ENCODE peak calls at places on chromosomes 6 and 20, in five cellular contexts. V, A, I, Z and K are unnamed samples.
A peak's percentile ranks its signal among the peaks of the same experiment; 100 is the strongest.

GRCh38 chr20:14337400-14338171 is at the start of gene FLRT3:
- DNase-seq in A (peak; percentile 97), I (peak; percentile 72), V (peak; percentile 96), Z (peak; percentile 97), K (peak; percentile 79)

GRCh38 chr20:24632581-24632980 is 163.2 kb downstream of the SYNDIG1 start:
- DNase-seq in V (no peak), A (no peak), Z (no peak), I (no peak), K (no peak)

GRCh38 chr6:89339565-89339964 is 13.0 kb downstream of the UBE2J1 start:
- DNase-seq in Z (no peak), V (no peak), A (no peak), I (no peak), K (no peak)

GRCh38 chr20:63080811-63081210 is 74.0 kb upstream of the BHLHE23 start:
- DNase-seq in I (no peak), A (no peak), Z (no peak), V (no peak), K (no peak)

GRCh38 chr20:5614506-5614905 is 135.7 kb upstream of the SHLD1 start:
- DNase-seq in A (no peak), Z (no peak), V (no peak), I (no peak), K (no peak)

GRCh38 chr6:149990672-149991402 is 27.1 kb downstream of the ULBP1 start:
- DNase-seq in A (no peak), Z (no peak), I (no peak), V (no peak), K (no peak)

GRCh38 chr6:37699138-37699766 is 1.6 kb upstream of the MDGA1 start:
- DNase-seq in Z (no peak), A (no peak), I (no peak), V (no peak), K (no peak)

GRCh38 chr20:62548483-62548882 is 72.7 kb upstream of the GATA5 start:
- DNase-seq in V (no peak), A (no peak), Z (no peak), I (no peak), K (no peak)

GRCh38 chr6:105317607-105318533 is 85.0 kb downstream of the PREP start:
- DNase-seq in V (no peak), A (no peak), Z (no peak), I (no peak), K (no peak)

GRCh38 chr6:135906542-135906941 is 55.0 kb downstream of the PDE7B start:
- DNase-seq in A (no peak), V (peak; percentile 79), I (no peak), Z (no peak), K (no peak)

GRCh38 chr20:41734506-41734945 is 116.3 kb upstream of the CHD6 start:
- DNase-seq in V (peak; percentile 22), Z (peak; percentile 54), A (peak; percentile 5), I (no peak), K (no peak)

GRCh38 chr20:11671015-11671511 is 246.6 kb upstream of the BTBD3 start:
- DNase-seq in I (no peak), Z (no peak), A (no peak), V (no peak), K (no peak)

GRCh38 chr20:53967527-53967926 is 102.9 kb downstream of the BCAS1 start:
- DNase-seq in I (no peak), A (no peak), V (no peak), Z (no peak), K (no peak)

GRCh38 chr6:3592371-3592941 is 135.6 kb upstream of the SLC22A23 start:
- DNase-seq in Z (peak; percentile 95), I (no peak), V (peak; percentile 93), A (peak; percentile 55), K (no peak)

GRCh38 chr6:44161997-44162338 is 3.3 kb downstream of the CAPN11 start:
- DNase-seq in A (no peak), V (peak; percentile 67), I (no peak), Z (no peak), K (no peak)
- H3K4me3 ChIP-seq in A (no peak overlapping the region), V (no peak overlapping the region), I (no peak overlapping the region), Z (no peak overlapping the region), K (no peak overlapping the region)

GRCh38 chr20:33672426-33673114 is 1.7 kb downstream of the NECAB3 start:
- DNase-seq in A (no peak), I (no peak), V (no peak), Z (no peak), K (peak; percentile 56)
- H3K4me3 ChIP-seq in A (peak overlapping the region; percentile 63), I (peak overlapping the region; percentile 66), V (no peak overlapping the region), Z (peak overlapping the region; percentile 61), K (no peak overlapping the region)

GRCh38 chr20:51447765-51448148 is 94.8 kb downstream of the NFATC2 start:
- DNase-seq in A (no peak), V (no peak), I (no peak), Z (no peak), K (no peak)
- H3K4me3 ChIP-seq in A (no peak overlapping the region), V (no peak overlapping the region), I (no peak overlapping the region), Z (no peak overlapping the region), K (no peak overlapping the region)

GRCh38 chr6:27334141-27334540 is 22.1 kb upstream of the POM121L2 start:
- DNase-seq in V (no peak), I (no peak), A (no peak), Z (no peak), K (no peak)

GRCh38 chr6:27327023-27327742 is 15.1 kb upstream of the POM121L2 start:
- DNase-seq in Z (no peak), A (no peak), V (no peak), I (no peak), K (no peak)

GRCh38 chr6:27333642-27334040 is 21.6 kb upstream of the POM121L2 start:
- DNase-seq in A (no peak), V (no peak), Z (no peak), I (no peak), K (no peak)

DNA sequence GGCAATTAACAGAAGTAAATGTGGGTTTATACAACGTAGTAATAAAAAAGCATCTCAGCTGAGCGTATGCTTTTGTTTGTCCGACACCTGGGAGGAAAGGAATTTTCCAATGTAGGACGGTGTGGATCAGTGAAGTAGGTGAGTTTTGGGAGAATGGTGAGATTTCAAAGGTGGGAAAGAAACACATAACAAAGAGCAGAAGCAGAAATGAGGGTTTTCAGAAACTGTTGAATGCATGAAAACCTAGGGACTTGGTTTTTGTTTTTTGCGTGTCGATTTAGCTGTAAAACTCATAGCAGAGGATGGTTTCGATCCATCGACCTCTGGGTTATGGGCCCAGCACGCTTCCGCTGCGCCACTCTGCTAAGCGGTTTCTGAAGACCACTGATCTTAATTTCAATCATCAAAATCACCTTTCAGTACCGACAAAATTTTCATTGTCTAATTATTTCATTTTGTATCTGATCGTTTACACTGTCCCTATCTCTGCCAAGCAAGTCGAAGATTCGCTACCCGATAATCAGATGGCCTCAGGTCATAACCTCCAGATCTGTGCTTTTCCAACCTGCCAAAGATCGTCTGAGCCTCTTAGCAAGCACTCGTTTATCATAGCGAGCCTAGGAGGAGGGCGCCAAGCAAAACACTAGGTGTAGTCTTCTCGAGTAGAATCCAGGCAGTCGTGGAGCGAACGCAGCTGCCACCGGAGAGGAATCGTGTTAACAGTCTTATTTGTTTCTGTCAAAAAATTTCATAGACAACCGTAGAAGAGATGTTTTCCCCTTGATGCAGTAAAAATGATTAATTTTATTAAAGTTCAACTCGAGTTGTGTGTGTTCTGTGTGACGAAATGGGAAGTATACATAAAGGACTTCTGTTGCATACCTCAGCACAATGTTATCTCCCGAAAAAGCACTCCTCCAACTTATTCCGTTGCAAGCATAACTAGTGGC is 20.9 kb upstream of the POM121L2 start:
- DNase-seq in V (peak; percentile 71), I (no peak), A (no peak), Z (peak; percentile 53), K (no peak)
- H3K4me3 ChIP-seq in V (peak overlapping the region; percentile 68), I (peak overlapping the region; percentile 0), A (peak overlapping the region; percentile 40), Z (peak overlapping the region; percentile 44), K (peak overlapping the region; percentile 2)

DNA sequence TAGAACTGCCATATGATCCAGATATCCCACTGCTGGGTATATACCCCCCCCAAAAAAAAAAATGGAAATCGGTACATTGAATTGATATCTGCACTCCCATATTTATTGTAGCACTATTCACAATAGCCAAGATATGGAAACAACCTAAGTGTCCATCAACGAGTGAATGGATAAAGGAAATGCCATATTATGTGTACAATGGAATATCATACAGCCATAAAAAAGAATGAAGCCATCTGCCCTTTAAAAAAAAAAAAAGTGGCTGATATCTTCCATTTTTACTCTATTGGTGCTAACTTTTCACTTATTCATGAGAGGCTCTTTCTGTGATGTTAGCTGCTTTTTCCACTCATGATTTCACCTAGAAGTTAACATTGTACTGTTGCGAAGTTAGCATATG is 156.5 kb downstream of the REV3L start:
- DNase-seq in Z (no peak), I (no peak), A (no peak), V (no peak), K (no peak)
- H3K4me3 ChIP-seq in Z (no peak overlapping the region), I (no peak overlapping the region), A (no peak overlapping the region), V (no peak overlapping the region), K (no peak overlapping the region)

GRCh38 chr6:75642314-75642713 is 40.6 kb downstream of the SENP6 start:
- DNase-seq in I (no peak), A (no peak), Z (no peak), V (no peak), K (no peak)

GRCh38 chr6:75643173-75643572 is 41.5 kb downstream of the SENP6 start:
- DNase-seq in Z (no peak), A (peak; percentile 13), I (no peak), V (peak; percentile 40), K (no peak)
- H3K4me3 ChIP-seq in Z (no peak overlapping the region), A (no peak overlapping the region), I (no peak overlapping the region), V (no peak overlapping the region), K (no peak overlapping the region)

GRCh38 chr6:14396826-14397517 is 279.4 kb downstream of the CD83 start:
- DNase-seq in A (no peak), V (peak; percentile 86), Z (no peak), I (no peak), K (no peak)
- H3K4me3 ChIP-seq in A (no peak overlapping the region), V (no peak overlapping the region), Z (no peak overlapping the region), I (no peak overlapping the region), K (no peak overlapping the region)